ENCODE peak calls at places on chromosome X, in five cellular contexts. One of them, this sample, is unnamed.

GRCh38 chrX:124328765-124329164 is 3.7 kb upstream of the TEX13D start:
- DNase-seq in uterus: no peak
- DNase-seq in endothelial cell of umbilical vein: no peak
- DNase-seq in adrenal gland: no peak
- DNase-seq in stomach: no peak
- DNase-seq in this sample: no peak

GRCh38 chrX:9252182-9252581 is 212.7 kb upstream of the TBL1X start:
- DNase-seq in uterus: no peak
- DNase-seq in adrenal gland: no peak
- DNase-seq in endothelial cell of umbilical vein: no peak
- DNase-seq in stomach: no peak
- DNase-seq in this sample: no peak

GRCh38 chrX:3134316-3134715 is 93.0 kb downstream of the ARSF start:
- DNase-seq in stomach: no peak
- DNase-seq in uterus: no peak
- DNase-seq in adrenal gland: no peak
- DNase-seq in endothelial cell of umbilical vein: no peak
- DNase-seq in this sample: no peak

GRCh38 chrX:151396042-151396826 is 772 bp upstream of the VMA21 start:
- DNase-seq in uterus: no peak
- DNase-seq in stomach: no peak
- DNase-seq in endothelial cell of umbilical vein: no peak
- DNase-seq in adrenal gland: no peak
- DNase-seq in this sample: no peak

GRCh38 chrX:10011991-10012390 is 44.8 kb downstream of the CLDN34 start:
- DNase-seq in stomach: no peak
- DNase-seq in adrenal gland: no peak
- DNase-seq in endothelial cell of umbilical vein: peak
- DNase-seq in uterus: no peak
- DNase-seq in this sample: no peak

GRCh38 chrX:123876844-123877243 is 17.0 kb downstream of the XIAP start:
- DNase-seq in uterus: no peak
- DNase-seq in adrenal gland: no peak
- DNase-seq in endothelial cell of umbilical vein: no peak
- DNase-seq in stomach: no peak
- DNase-seq in this sample: no peak

GRCh38 chrX:139851730-139852129 is 81.1 kb downstream of the ATP11C start:
- DNase-seq in adrenal gland: no peak
- DNase-seq in stomach: no peak
- DNase-seq in endothelial cell of umbilical vein: no peak
- DNase-seq in uterus: no peak
- DNase-seq in this sample: no peak

GRCh38 chrX:109475174-109475891 is 6.6 kb downstream of the GUCY2F start:
- DNase-seq in endothelial cell of umbilical vein: peak
- DNase-seq in adrenal gland: peak
- DNase-seq in uterus: peak
- DNase-seq in stomach: peak
- DNase-seq in this sample: peak

GRCh38 chrX:110004210-110004609 is 1.3 kb downstream of the TMEM164 start:
- DNase-seq in endothelial cell of umbilical vein: no peak
- DNase-seq in uterus: no peak
- DNase-seq in stomach: peak
- DNase-seq in adrenal gland: peak
- DNase-seq in this sample: peak

GRCh38 chrX:24956828-24957227 is 58.9 kb downstream of the ARX start:
- DNase-seq in endothelial cell of umbilical vein: no peak
- DNase-seq in adrenal gland: no peak
- DNase-seq in stomach: no peak
- DNase-seq in uterus: no peak
- DNase-seq in this sample: no peak

GRCh38 chrX:136589966-136590365 is 58.0 kb downstream of the VGLL1 start:
- DNase-seq in uterus: no peak
- DNase-seq in stomach: no peak
- DNase-seq in adrenal gland: no peak
- DNase-seq in endothelial cell of umbilical vein: no peak
- DNase-seq in this sample: no peak

GRCh38 chrX:13093489-13094140 is 49.2 kb upstream of the FAM9C start:
- DNase-seq in uterus: no peak
- DNase-seq in endothelial cell of umbilical vein: peak
- DNase-seq in adrenal gland: no peak
- DNase-seq in stomach: no peak
- DNase-seq in this sample: no peak

GRCh38 chrX:65451663-65452062 is 82.9 kb downstream of the LAS1L start:
- DNase-seq in stomach: no peak
- DNase-seq in adrenal gland: no peak
- DNase-seq in endothelial cell of umbilical vein: peak
- DNase-seq in uterus: no peak
- DNase-seq in this sample: no peak

GRCh38 chrX:100625985-100626491 is 10.6 kb downstream of the TSPAN6 start:
- DNase-seq in stomach: no peak
- DNase-seq in endothelial cell of umbilical vein: no peak
- DNase-seq in adrenal gland: no peak
- DNase-seq in uterus: no peak
- DNase-seq in this sample: no peak

GRCh38 chrX:11678174-11678573 is 12.5 kb upstream of the ARHGAP6 start:
- DNase-seq in endothelial cell of umbilical vein: no peak
- DNase-seq in stomach: no peak
- DNase-seq in uterus: peak
- DNase-seq in adrenal gland: no peak
- DNase-seq in this sample: no peak

GRCh38 chrX:41889317-41890025 is 33.9 kb downstream of the CASK start:
- DNase-seq in stomach: no peak
- DNase-seq in uterus: no peak
- DNase-seq in adrenal gland: no peak
- DNase-seq in endothelial cell of umbilical vein: peak
- DNase-seq in this sample: no peak

GRCh38 chrX:109533005-109533404 is 3.6 kb upstream of the NXT2 start:
- DNase-seq in uterus: no peak
- DNase-seq in adrenal gland: no peak
- DNase-seq in stomach: no peak
- DNase-seq in endothelial cell of umbilical vein: no peak
- DNase-seq in this sample: no peak

GRCh38 chrX:110938977-110939732 is 143.5 kb upstream of the CHRDL1 start:
- DNase-seq in endothelial cell of umbilical vein: no peak
- DNase-seq in uterus: no peak
- DNase-seq in stomach: no peak
- DNase-seq in adrenal gland: no peak
- DNase-seq in this sample: no peak

GRCh38 chrX:3548743-3549441 is 164.6 kb downstream of the PRKX start:
- DNase-seq in uterus: no peak
- DNase-seq in stomach: no peak
- DNase-seq in endothelial cell of umbilical vein: peak
- DNase-seq in adrenal gland: no peak
- DNase-seq in this sample: no peak

GRCh38 chrX:1045680-1046314 is 166.7 kb downstream of the CRLF2 start:
- DNase-seq in adrenal gland: no peak
- DNase-seq in endothelial cell of umbilical vein: no peak
- DNase-seq in uterus: no peak
- DNase-seq in stomach: no peak
- DNase-seq in this sample: no peak

GRCh38 chrX:111283446-111283845 is 13.2 kb upstream of the CAPN6 start:
- DNase-seq in uterus: no peak
- DNase-seq in stomach: no peak
- DNase-seq in adrenal gland: no peak
- DNase-seq in endothelial cell of umbilical vein: no peak
- DNase-seq in this sample: no peak

GRCh38 chrX:10620121-10620699 is at the start of gene MID1:
- DNase-seq in adrenal gland: peak
- DNase-seq in stomach: peak
- DNase-seq in endothelial cell of umbilical vein: peak
- DNase-seq in uterus: peak
- DNase-seq in this sample: peak

GRCh38 chrX:31445542-31445941 is 373.7 kb upstream of the FTHL17 start:
- DNase-seq in endothelial cell of umbilical vein: no peak
- DNase-seq in uterus: no peak
- DNase-seq in adrenal gland: no peak
- DNase-seq in stomach: no peak
- DNase-seq in this sample: no peak

GRCh38 chrX:139770366-139770765 is 62.4 kb upstream of the MCF2 start:
- DNase-seq in stomach: no peak
- DNase-seq in uterus: no peak
- DNase-seq in adrenal gland: no peak
- DNase-seq in endothelial cell of umbilical vein: no peak
- DNase-seq in this sample: no peak

GRCh38 chrX:47644557-47645091 is 5.7 kb downstream of the ELK1 start:
- DNase-seq in stomach: no peak
- DNase-seq in adrenal gland: no peak
- DNase-seq in endothelial cell of umbilical vein: no peak
- DNase-seq in uterus: no peak
- DNase-seq in this sample: no peak

GRCh38 chrX:132216283-132216682 is 3.0 kb downstream of the RAP2C start:
- DNase-seq in adrenal gland: no peak
- DNase-seq in uterus: peak
- DNase-seq in stomach: no peak
- DNase-seq in endothelial cell of umbilical vein: no peak
- DNase-seq in this sample: no peak

GRCh38 chrX:49922291-49923241 is at the start of gene CLCN5:
- DNase-seq in uterus: peak
- DNase-seq in adrenal gland: peak
- DNase-seq in stomach: peak
- DNase-seq in endothelial cell of umbilical vein: peak
- DNase-seq in this sample: peak
- TF ChIP-seq POLR2A in uterus: peak
- TF ChIP-seq POLR2A in adrenal gland: peak
- TF ChIP-seq POLR2A in stomach: no peak
- TF ChIP-seq POLR2A in endothelial cell of umbilical vein: peak
- TF ChIP-seq POLR2A in this sample: peak

DNA sequence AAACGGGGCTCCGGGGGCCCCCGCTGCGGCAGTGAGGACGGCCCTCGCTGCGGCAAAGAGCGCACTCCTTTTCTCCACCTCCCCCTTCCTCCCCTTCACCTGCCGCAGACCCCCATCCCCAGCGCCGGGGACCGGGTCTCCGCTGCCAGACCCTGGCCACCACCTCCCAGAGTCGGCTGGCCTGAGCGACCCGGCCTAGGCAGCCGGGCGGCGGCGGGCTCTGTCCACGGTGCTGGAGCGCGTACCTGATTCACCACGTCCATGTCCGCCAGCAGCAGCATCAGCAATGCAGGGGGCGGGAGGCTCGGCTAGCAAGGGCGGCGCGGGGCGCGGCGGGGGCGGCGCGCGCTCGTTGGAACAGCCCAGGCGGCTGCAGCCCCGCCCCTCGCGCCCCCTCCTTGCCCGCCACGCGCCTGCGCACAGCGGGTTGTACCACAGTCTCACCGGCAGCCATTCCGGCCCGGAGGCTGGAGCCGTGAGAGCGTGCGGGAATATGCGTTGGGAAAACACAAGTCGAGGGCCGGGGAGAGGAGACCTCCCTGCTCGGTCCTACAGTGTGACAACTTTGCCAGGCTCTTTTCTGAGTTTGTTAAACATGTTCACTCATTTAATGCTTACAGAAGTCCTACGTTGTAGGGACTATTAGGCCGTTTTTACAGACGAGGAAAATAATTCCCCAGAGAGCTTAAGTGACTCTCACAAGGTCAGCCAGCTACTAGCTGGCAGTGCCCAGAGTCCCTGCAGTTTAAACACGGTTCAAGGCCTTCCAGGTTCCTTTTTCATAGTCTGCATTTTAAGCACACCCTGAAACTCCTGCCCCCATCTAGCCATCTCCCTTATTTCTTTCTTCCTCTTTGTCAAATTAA is at the start of gene SYP:
- DNase-seq in uterus: peak
- DNase-seq in stomach: peak
- DNase-seq in endothelial cell of umbilical vein: peak
- DNase-seq in adrenal gland: peak
- DNase-seq in this sample: peak
- TF ChIP-seq POLR2A in uterus: no peak
- TF ChIP-seq POLR2A in stomach: no peak
- TF ChIP-seq POLR2A in endothelial cell of umbilical vein: peak
- TF ChIP-seq POLR2A in adrenal gland: peak
- TF ChIP-seq POLR2A in this sample: peak

DNA sequence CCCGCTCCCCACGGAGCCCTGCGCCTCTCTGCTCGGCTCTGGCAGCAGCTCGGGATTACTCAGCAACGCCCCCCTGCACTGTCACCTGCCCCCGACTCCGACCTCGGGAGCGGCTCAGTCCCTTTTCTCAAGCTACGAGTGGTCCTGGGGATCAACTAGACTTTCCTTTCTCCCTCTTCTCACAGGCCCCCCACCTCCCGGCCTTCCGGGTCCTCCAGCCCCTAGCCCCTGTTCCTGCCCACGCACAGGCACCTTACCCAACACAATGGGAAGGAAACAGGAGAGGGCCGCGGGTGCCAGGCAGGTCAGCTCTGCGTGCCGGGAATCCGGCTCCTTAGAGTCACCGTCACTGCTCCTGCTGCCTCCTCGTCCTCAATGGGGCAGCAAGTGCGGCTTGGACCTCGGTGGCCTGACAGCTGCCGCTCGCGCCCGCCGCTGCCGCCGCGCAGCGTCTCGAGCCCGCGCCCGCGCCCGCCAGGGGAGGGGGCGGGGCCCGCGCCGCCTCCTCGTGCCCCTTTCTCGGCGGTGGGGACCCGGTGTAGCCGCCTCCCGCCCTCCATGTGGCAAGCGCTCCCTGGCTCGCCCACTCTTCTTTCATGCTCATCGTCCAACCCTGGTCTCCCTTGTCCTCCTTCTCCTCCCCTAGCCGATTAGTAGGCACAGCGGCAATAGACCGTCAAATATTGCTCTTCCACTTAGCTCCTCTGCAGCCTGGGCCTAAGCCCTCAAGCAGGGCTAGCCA is at the start of gene RAB9B:
- DNase-seq in stomach: peak
- DNase-seq in uterus: peak
- DNase-seq in endothelial cell of umbilical vein: peak
- DNase-seq in adrenal gland: peak
- DNase-seq in this sample: peak
- TF ChIP-seq POLR2A in stomach: no peak
- TF ChIP-seq POLR2A in uterus: no peak
- TF ChIP-seq POLR2A in endothelial cell of umbilical vein: no peak
- TF ChIP-seq POLR2A in adrenal gland: no peak
- TF ChIP-seq POLR2A in this sample: no peak

DNA sequence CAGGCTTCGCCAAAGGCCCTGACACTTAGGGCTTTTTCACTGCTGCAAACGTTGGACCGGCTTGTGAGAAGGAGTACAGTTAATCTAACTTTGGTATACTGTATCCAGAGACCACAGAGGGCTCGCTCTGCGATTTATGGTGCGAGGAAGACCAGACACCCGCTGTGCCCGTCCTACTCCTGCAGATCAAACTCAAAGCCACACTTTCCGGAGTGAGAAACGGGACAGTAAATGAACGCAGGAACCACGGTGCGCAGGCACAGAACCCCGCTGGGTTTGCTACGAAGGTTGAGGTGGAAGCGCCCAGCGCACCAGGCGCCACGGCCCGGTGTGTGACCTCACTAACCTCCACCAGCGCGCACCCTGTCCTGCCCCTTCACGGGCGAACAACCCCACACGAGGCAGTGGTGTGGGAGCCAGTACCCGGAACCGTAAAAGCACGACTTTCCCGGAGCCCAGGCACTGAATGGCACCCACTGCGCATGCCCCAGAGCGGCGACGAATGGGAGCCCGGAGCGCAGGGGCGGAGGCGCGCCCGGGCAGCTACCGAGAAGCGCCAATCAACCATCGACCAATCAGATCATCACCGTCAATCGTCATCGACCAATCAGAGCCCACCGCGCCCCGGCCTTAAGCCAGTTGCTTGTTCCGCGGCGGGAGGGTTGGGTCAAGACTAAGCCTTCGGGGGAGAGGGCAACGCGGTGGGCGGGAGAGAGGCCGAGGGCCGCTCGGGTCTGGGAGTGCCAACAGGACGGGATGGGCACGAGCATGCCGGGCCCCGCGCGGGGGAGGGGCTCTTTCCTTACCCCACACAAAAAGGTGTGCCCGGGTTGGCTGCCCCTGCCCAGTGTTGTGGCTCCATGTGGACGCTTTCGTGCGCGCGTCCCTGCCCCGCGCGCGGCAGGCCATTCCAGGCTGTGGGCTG is 21.3 kb upstream of the WDR45 start:
- DNase-seq in adrenal gland: peak
- DNase-seq in uterus: peak
- DNase-seq in endothelial cell of umbilical vein: peak
- DNase-seq in stomach: peak
- DNase-seq in this sample: peak
- TF ChIP-seq POLR2A in adrenal gland: peak
- TF ChIP-seq POLR2A in uterus: no peak
- TF ChIP-seq POLR2A in endothelial cell of umbilical vein: peak
- TF ChIP-seq POLR2A in stomach: no peak
- TF ChIP-seq POLR2A in this sample: peak